ENCODE peak calls at places on chromosome 19, in ten cellular contexts. Q, Y, R, U, T, J, L, K, Z and X are unnamed samples.

GRCh38 chr19:4933528-4933927 is 24.2 kb downstream of the UHRF1 start:
- DNase-seq in Q (no peak), Y (no peak), R (no peak), U (peak), T (no peak), J (peak), L (no peak), K (no peak), Z (no peak), X (no peak)

GRCh38 chr19:40804783-40805242 is 5.8 kb downstream of the EGLN2 start:
- DNase-seq in Q (no peak), Y (no peak), R (no peak), U (no peak), T (no peak), J (no peak), L (no peak), K (no peak), Z (no peak), X (no peak)

GRCh38 chr19:50639121-50640112 is at the start of gene SYT3:
- DNase-seq in Q (no peak), Y (no peak), R (no peak), U (no peak), T (no peak), J (peak), L (peak), K (no peak), Z (peak), X (no peak)

GRCh38 chr19:5480427-5480836 is 25.2 kb downstream of the ZNRF4 start:
- DNase-seq in Q (no peak), Y (no peak), R (no peak), U (no peak), T (no peak), J (peak), L (peak), K (no peak), Z (peak), X (no peak)

GRCh38 chr19:18401580-18402112 is 4.2 kb upstream of the LRRC25 start:
- DNase-seq in Q (no peak), Y (no peak), R (no peak), U (peak), T (no peak), J (peak), L (no peak), K (peak), Z (peak), X (no peak)

GRCh38 chr19:51020988-51021651 is 1.6 kb upstream of the KLK10 start:
- DNase-seq in Q (peak), Y (no peak), R (no peak), U (peak), T (no peak), J (no peak), L (peak), K (no peak), Z (peak), X (no peak)

GRCh38 chr19:1168877-1169791 is 4.9 kb downstream of the SBNO2 start:
- DNase-seq in Q (no peak), Y (peak), R (no peak), U (peak), T (no peak), J (no peak), L (no peak), K (peak), Z (no peak), X (no peak)

GRCh38 chr19:36139120-36139472 is 770 bp upstream of the CAPNS1 start:
- DNase-seq in Q (no peak), Y (no peak), R (no peak), U (no peak), T (no peak), J (no peak), L (no peak), K (no peak), Z (no peak), X (no peak)

GRCh38 chr19:2149980-2150793 is 1.2 kb downstream of the AP3D1 start:
- DNase-seq in Q (no peak), Y (no peak), R (no peak), U (no peak), T (no peak), J (peak), L (no peak), K (no peak), Z (no peak), X (no peak)

GRCh38 chr19:623974-624373 is 9.4 kb downstream of the POLRMT start:
- DNase-seq in Q (peak), Y (peak), R (peak), U (peak), T (no peak), J (no peak), L (peak), K (peak), Z (no peak), X (no peak)

GRCh38 chr19:41577144-41577830 is 1.3 kb downstream of the CEACAM21 start:
- DNase-seq in Q (no peak), Y (no peak), R (no peak), U (no peak), T (no peak), J (no peak), L (no peak), K (no peak), Z (no peak), X (no peak)

GRCh38 chr19:51541458-51542357 is 10.2 kb upstream of the SIGLEC6 start:
- DNase-seq in Q (no peak), Y (no peak), R (no peak), U (no peak), T (no peak), J (no peak), L (no peak), K (no peak), Z (no peak), X (no peak)

GRCh38 chr19:41430907-41431306 is 3.7 kb upstream of the B3GNT8 start:
- DNase-seq in Q (no peak), Y (no peak), R (peak), U (no peak), T (no peak), J (no peak), L (no peak), K (no peak), Z (no peak), X (no peak)

GRCh38 chr19:12649941-12650340 is 16.6 kb downstream of the MAN2B1 start:
- DNase-seq in Q (no peak), Y (no peak), R (no peak), U (no peak), T (no peak), J (no peak), L (no peak), K (no peak), Z (no peak), X (no peak)

GRCh38 chr19:19602713-19603320 is 15.7 kb downstream of the PBX4 start:
- DNase-seq in Q (no peak), Y (no peak), R (no peak), U (no peak), T (no peak), J (no peak), L (no peak), K (no peak), Z (no peak), X (no peak)

GRCh38 chr19:55712804-55713631 is 25.2 kb downstream of the NLRP9 start:
- DNase-seq in Q (no peak), Y (no peak), R (no peak), U (no peak), T (no peak), J (no peak), L (no peak), K (no peak), Z (no peak), X (no peak)

GRCh38 chr19:1070931-1071791 is 4.2 kb downstream of the ARHGAP45 start:
- DNase-seq in Q (no peak), Y (no peak), R (no peak), U (no peak), T (no peak), J (no peak), L (no peak), K (peak), Z (no peak), X (no peak)

GRCh38 chr19:1112254-1113208 is 8.7 kb downstream of the GPX4 start:
- DNase-seq in Q (no peak), Y (no peak), R (no peak), U (no peak), T (no peak), J (peak), L (no peak), K (no peak), Z (no peak), X (no peak)

GRCh38 chr19:4986471-4986888 is 17.6 kb downstream of the KDM4B start:
- DNase-seq in Q (no peak), Y (no peak), R (no peak), U (no peak), T (no peak), J (no peak), L (no peak), K (no peak), Z (no peak), X (no peak)

GRCh38 chr19:27774337-27774736 is 1438.6 kb downstream of the UQCRFS1 start:
- DNase-seq in Q (no peak), Y (no peak), R (no peak), U (no peak), T (no peak), J (no peak), L (no peak), K (no peak), Z (peak), X (no peak)

GRCh38 chr19:39046037-39046821 is 13.9 kb upstream of the FBXO27 start:
- DNase-seq in Q (peak), Y (no peak), R (no peak), U (no peak), T (no peak), J (no peak), L (no peak), K (no peak), Z (peak), X (no peak)